ENCODE peak calls at places on chromosome 5, in ten cellular contexts. X is GM23248; I is neuronal stem cell; K is brain microvascular endothelial cell; O is CD8-positive, alpha-beta T cell; A is HCT116; C is right lobe of liver; N is Panc1; T is testis; J is CD4-positive, alpha-beta memory T cell. G is an unnamed sample.

GRCh38 chr5:111256128-111256527 is 31.9 kb downstream of the CAMK4 start:
- DNase-seq in X (no peak), I (no peak), K (no peak), O (no peak), A (no peak), C (no peak), N (no peak), T (no peak), J (no peak), G (no peak)

GRCh38 chr5:32217886-32218396 is 43.8 kb upstream of the GOLPH3 start:
- DNase-seq in X (no peak), I (no peak), K (no peak), O (no peak), A (no peak), C (no peak), N (no peak), T (peak; percentile 47), J (no peak), G (no peak)

GRCh38 chr5:95930541-95930940 is 31.1 kb downstream of the ELL2 start:
- DNase-seq in X (peak; percentile 43), I (no peak), K (no peak), O (no peak), A (no peak), C (no peak), N (no peak), T (no peak), J (no peak), G (no peak)

GRCh38 chr5:97046270-97046982 is 96.0 kb downstream of the LIX1 start:
- DNase-seq in X (peak; percentile 43), I (no peak), K (no peak), O (no peak), A (no peak), C (no peak), N (no peak), T (no peak), J (no peak), G (no peak)

GRCh38 chr5:139473105-139473504 is 2.3 kb downstream of the SMIM33 start:
- DNase-seq in X (no peak), I (peak; percentile 57), K (no peak), O (no peak), A (no peak), C (no peak), N (no peak), T (no peak), J (no peak), G (no peak)

GRCh38 chr5:179228341-179229121 is 116.7 kb downstream of the ADAMTS2 start:
- DNase-seq in X (no peak), I (no peak), K (no peak), O (no peak), A (no peak), C (peak; percentile 41), N (no peak), T (no peak), J (no peak), G (peak; percentile 59)

GRCh38 chr5:54295658-54296276 is 14.6 kb downstream of the ARL15 start:
- DNase-seq in X (no peak), I (no peak), K (no peak), O (no peak), A (no peak), C (no peak), N (no peak), T (no peak), J (no peak), G (no peak)

GRCh38 chr5:176624142-176624541 is 6.2 kb downstream of the SNCB start:
- DNase-seq in X (no peak), I (no peak), K (no peak), O (no peak), A (no peak), C (no peak), N (no peak), T (no peak), J (no peak), G (no peak)

GRCh38 chr5:124599048-124599973 is 147.1 kb downstream of the ZNF608 start:
- DNase-seq in X (peak; percentile 51), I (no peak), K (peak; percentile 46), O (no peak), A (no peak), C (no peak), N (peak; percentile 43), T (peak; percentile 21), J (no peak), G (no peak)

GRCh38 chr5:116864157-116864837 is 289.7 kb upstream of the SEMA6A start:
- DNase-seq in X (no peak), I (peak; percentile 20), K (peak; percentile 7), O (no peak), A (no peak), C (no peak), N (no peak), T (no peak), J (no peak), G (no peak)

GRCh38 chr5:119537704-119538103 is 85.4 kb downstream of the HSD17B4 start:
- DNase-seq in X (no peak), I (no peak), K (peak; percentile 74), O (no peak), A (no peak), C (no peak), N (no peak), T (no peak), J (no peak), G (no peak)

GRCh38 chr5:67607958-67608357 is 411.4 kb upstream of the CD180 start:
- DNase-seq in X (no peak), I (no peak), K (no peak), O (no peak), A (no peak), C (no peak), N (no peak), T (no peak), J (no peak), G (no peak)

GRCh38 chr5:136194611-136195010 is 1.6 kb upstream of the SMIM32 start:
- DNase-seq in X (no peak), I (no peak), K (no peak), O (no peak), A (no peak), C (no peak), N (no peak), T (no peak), J (no peak), G (no peak)

DNA sequence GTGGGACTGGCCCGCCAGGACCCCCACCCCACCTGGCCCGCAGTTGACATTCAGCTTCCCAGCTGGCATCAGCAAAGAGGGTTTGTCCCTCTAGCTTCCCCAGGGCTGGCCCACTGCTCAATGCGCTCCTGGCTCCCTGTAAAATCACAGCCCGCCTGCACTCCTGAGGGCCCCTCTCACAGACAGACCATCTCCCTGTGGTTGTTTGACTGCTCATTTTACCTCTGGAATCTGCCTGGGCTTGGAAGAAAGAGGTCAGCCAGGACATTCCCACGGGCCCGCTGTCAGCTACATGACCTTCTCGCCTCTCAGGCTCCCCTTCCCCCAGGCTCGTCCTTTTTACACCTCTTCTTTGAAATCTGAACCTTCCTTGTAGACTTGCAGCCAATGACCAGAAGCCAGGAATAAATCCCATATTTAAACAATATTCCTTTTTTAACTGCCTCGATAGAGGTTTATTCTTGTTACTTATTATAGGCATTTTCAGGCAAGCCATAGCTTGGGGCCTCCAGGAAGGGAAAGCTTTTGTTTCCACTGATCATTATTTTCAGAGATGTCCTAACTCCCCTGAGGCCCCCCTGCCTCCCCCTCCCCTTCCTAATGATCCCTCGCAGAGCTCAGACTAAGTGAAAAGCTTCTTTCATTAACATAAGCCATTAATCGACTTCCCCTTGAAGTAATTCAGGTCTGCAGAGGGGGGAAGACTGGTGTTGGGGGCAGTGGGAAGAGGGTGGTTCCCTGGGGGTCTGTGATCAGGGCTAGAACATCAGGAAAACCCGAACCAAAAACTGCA is 76.3 kb upstream of the IQGAP2 start:
- DNase-seq in X (no peak), I (peak; percentile 49), K (no peak), O (no peak), A (no peak), C (no peak), N (no peak), T (no peak), J (no peak), G (no peak)
- H3K27me3 ChIP-seq in X (peaks cover 5% of the 10 kb centered on the region), I (no peaks in the 10 kb centered on the region), K (peaks cover 2% of the 10 kb centered on the region), O (no peaks in the 10 kb centered on the region), A (peaks cover 8% of the 10 kb centered on the region), C (no peaks in the 10 kb centered on the region), N (peaks cover 7% of the 10 kb centered on the region), T (no peaks in the 10 kb centered on the region), J (no peaks in the 10 kb centered on the region), G (no peaks in the 10 kb centered on the region)

GRCh38 chr5:64690104-64690416 is 243 bp upstream of the SHISAL2B start:
- DNase-seq in X (no peak), I (no peak), K (no peak), O (no peak), A (no peak), C (no peak), N (no peak), T (no peak), J (no peak), G (no peak)
- H3K27me3 ChIP-seq in X (peaks cover 61% of the 10 kb centered on the region), I (no peaks in the 10 kb centered on the region), K (peaks cover 25% of the 10 kb centered on the region), O (no peaks in the 10 kb centered on the region), A (peaks cover 5% of the 10 kb centered on the region), C (no peaks in the 10 kb centered on the region), N (peaks cover 40% of the 10 kb centered on the region), T (no peaks in the 10 kb centered on the region), J (peaks cover 4% of the 10 kb centered on the region), G (peaks cover 26% of the 10 kb centered on the region)

GRCh38 chr5:31194892-31195291 is 1.4 kb downstream of the CDH6 start:
- DNase-seq in X (peak; percentile 39), I (no peak), K (peak; percentile 16), O (no peak), A (no peak), C (no peak), N (no peak), T (no peak), J (no peak), G (no peak)

GRCh38 chr5:31193591-31194457 is at the start of gene CDH6:
- DNase-seq in X (peak; percentile 62), I (peak; percentile 90), K (peak; percentile 71), O (no peak), A (no peak), C (no peak), N (no peak), T (peak; percentile 25), J (no peak), G (peak; percentile 52)

GRCh38 chr5:31193026-31193425 is 460 bp upstream of the CDH6 start:
- DNase-seq in X (no peak), I (no peak), K (no peak), O (no peak), A (no peak), C (no peak), N (no peak), T (no peak), J (no peak), G (no peak)

GRCh38 chr5:31196309-31196708 is 2.8 kb downstream of the CDH6 start:
- DNase-seq in X (peak; percentile 10), I (peak; percentile 23), K (peak; percentile 64), O (no peak), A (no peak), C (no peak), N (no peak), T (no peak), J (no peak), G (no peak)

GRCh38 chr5:31194458-31194808 is 947 bp downstream of the CDH6 start:
- DNase-seq in X (peak; percentile 47), I (no peak), K (no peak), O (no peak), A (no peak), C (no peak), N (no peak), T (no peak), J (no peak), G (no peak)
- H3K27me3 ChIP-seq in X (peaks cover 27% of the 10 kb centered on the region), I (no peaks in the 10 kb centered on the region), K (no peaks in the 10 kb centered on the region), O (peaks cover 5% of the 10 kb centered on the region), A (no peaks in the 10 kb centered on the region), C (peaks cover 2% of the 10 kb centered on the region), N (peaks cover 48% of the 10 kb centered on the region), T (no peaks in the 10 kb centered on the region), J (peaks cover 10% of the 10 kb centered on the region), G (peaks cover 83% of the 10 kb centered on the region)

GRCh38 chr5:57184322-57184721 is 10.5 kb downstream of the GPBP1 start:
- DNase-seq in X (no peak), I (no peak), K (no peak), O (no peak), A (no peak), C (no peak), N (no peak), T (no peak), J (no peak), G (no peak)
- H3K27me3 ChIP-seq in X (no peaks in the 10 kb centered on the region), I (no peaks in the 10 kb centered on the region), K (no peaks in the 10 kb centered on the region), O (no peaks in the 10 kb centered on the region), A (no peaks in the 10 kb centered on the region), C (no peaks in the 10 kb centered on the region), N (no peaks in the 10 kb centered on the region), T (no peaks in the 10 kb centered on the region), J (no peaks in the 10 kb centered on the region), G (no peaks in the 10 kb centered on the region)